ENCODE peak calls at places on chromosomes 2 and 18, in eight cellular contexts. B is NCI-H1417 treated with DMSO at 0.1 percent for 48 hours, D is T follicular helper cell, R is posterior cingulate gyrus, G is AG08395, Y is GM23338, A is kidney tubule cell, F is GM06990. W is an unnamed sample.

GRCh38 chr2:230496891-230497290 is 80.9 kb downstream of the SP100 start:
- DNase-seq in F (peak; percentile 39), A (no peak), B (no peak), Y (no peak), D (no peak), G (no peak), R (no peak), W (no peak)

GRCh38 chr2:102065675-102066252 is 74.0 kb downstream of the IL1R2 start:
- DNase-seq in G (no peak), A (peak; percentile 67), F (no peak), B (no peak), Y (no peak), D (no peak), R (no peak), W (no peak)

GRCh38 chr2:210392469-210392881 is 77.5 kb upstream of the MYL1 start:
- DNase-seq in A (no peak), B (no peak), D (no peak), Y (no peak), G (no peak), R (no peak), F (no peak), W (no peak)

GRCh38 chr18:8499810-8500663 is 109.2 kb upstream of the RAB12 start:
- DNase-seq in G (no peak), F (no peak), D (no peak), Y (no peak), R (no peak), A (peak; percentile 5), B (peak; percentile 38), W (no peak)

GRCh38 chr2:20609995-20610357 is 40.9 kb downstream of the HS1BP3 start:
- DNase-seq in B (no peak), A (no peak), G (no peak), R (no peak), F (no peak), Y (no peak), D (no peak), W (no peak)

GRCh38 chr18:48943736-48944527 is 6.8 kb downstream of the SMAD7 start:
- DNase-seq in Y (no peak), G (no peak), A (no peak), B (no peak), D (no peak), R (no peak), F (no peak), W (no peak)

GRCh38 chr2:226623587-226624368 is 175.8 kb downstream of the IRS1 start:
- DNase-seq in B (no peak), R (no peak), F (no peak), Y (no peak), D (no peak), G (no peak), A (no peak), W (no peak)

GRCh38 chr2:47195149-47195548 is 40.0 kb upstream of the STPG4 start:
- DNase-seq in D (no peak), A (peak; percentile 83), G (no peak), R (no peak), F (no peak), Y (no peak), B (no peak), W (peak; percentile 50)

GRCh38 chr2:74426181-74426758 is 4.7 kb downstream of the WDR54 start:
- DNase-seq in G (no peak), F (no peak), R (no peak), Y (no peak), D (no peak), A (no peak), B (no peak), W (no peak)

GRCh38 chr2:109109342-109109741 is 19.7 kb upstream of the SH3RF3 start:
- DNase-seq in A (no peak), G (no peak), Y (no peak), D (no peak), B (no peak), R (no peak), F (no peak), W (no peak)

W was measured in LNCaP clone FGC.